ENCODE peak calls at places on chromosome 6, in ten cellular contexts. Z is dorsolateral prefrontal cortex, G is trophoblast cell, V is transverse colon, A is GM23338, J is psoas muscle, M is GM23248, T is caudate nucleus, H is SJCRH30, X is spleen. U is an unnamed sample.

GRCh38 chr6:136073216-136073615 is 176.9 kb downstream of the MTFR2 start:
- DNase-seq in Z (no peak), G (no peak), V (no peak), A (no peak), J (no peak), M (peak; percentile 35), T (no peak), H (no peak), X (no peak), U (no peak)

GRCh38 chr6:116531675-116532570 is 13.6 kb downstream of the TRAPPC3L start:
- DNase-seq in Z (no peak), G (peak; percentile 76), V (peak; percentile 54), A (peak; percentile 88), J (no peak), M (peak; percentile 81), T (peak; percentile 34), H (peak; percentile 57), X (no peak), U (peak; percentile 40)

GRCh38 chr6:130182466-130182865 is 40.3 kb downstream of the SAMD3 start:
- DNase-seq in Z (no peak), G (no peak), V (no peak), A (no peak), J (no peak), M (no peak), T (no peak), H (no peak), X (no peak), U (no peak)

GRCh38 chr6:107740496-107741190 is 83.5 kb downstream of the SCML4 start:
- DNase-seq in Z (no peak), G (no peak), V (peak; percentile 51), A (no peak), J (no peak), M (peak; percentile 26), T (no peak), H (no peak), X (no peak), U (no peak)

GRCh38 chr6:165774903-165775608 is 112.0 kb upstream of the PDE10A start:
- DNase-seq in Z (no peak), G (peak; percentile 96), V (no peak), A (peak; percentile 52), J (no peak), M (no peak), T (no peak), H (no peak), X (no peak), U (no peak)

GRCh38 chr6:128981716-128982115 is 98.8 kb downstream of the LAMA2 start:
- DNase-seq in Z (no peak), G (peak; percentile 3), V (no peak), A (no peak), J (no peak), M (no peak), T (no peak), H (no peak), X (no peak), U (no peak)

GRCh38 chr6:7899046-7899888 is 11.3 kb downstream of the TXNDC5 start:
- DNase-seq in Z (no peak), G (no peak), V (peak; percentile 38), A (peak; percentile 22), J (no peak), M (no peak), T (no peak), H (no peak), X (no peak), U (no peak)

GRCh38 chr6:157907651-157908050 is 74.0 kb upstream of the SYNJ2 start:
- DNase-seq in Z (no peak), G (no peak), V (no peak), A (no peak), J (no peak), M (no peak), T (no peak), H (no peak), X (no peak), U (no peak)

GRCh38 chr6:168128631-168129291 is 49.7 kb upstream of the FRMD1 start:
- DNase-seq in Z (no peak), G (no peak), V (no peak), A (no peak), J (peak; percentile 45), M (no peak), T (no peak), H (no peak), X (no peak), U (no peak)

GRCh38 chr6:111803804-111804203 is 69.4 kb downstream of the FYN start:
- DNase-seq in Z (no peak), G (no peak), V (no peak), A (no peak), J (no peak), M (no peak), T (no peak), H (no peak), X (no peak), U (no peak)

GRCh38 chr6:122400467-122401089 is 1.1 kb downstream of the HSF2 start:
- DNase-seq in Z (no peak), G (no peak), V (no peak), A (no peak), J (no peak), M (peak; percentile 22), T (no peak), H (no peak), X (no peak), U (no peak)

GRCh38 chr6:51719297-51719696 is 368.1 kb downstream of the PKHD1 start:
- DNase-seq in Z (no peak), G (no peak), V (no peak), A (no peak), J (no peak), M (no peak), T (no peak), H (no peak), X (no peak), U (no peak)

GRCh38 chr6:105485456-105485855 is 82.6 kb upstream of the PREP start:
- DNase-seq in Z (no peak), G (peak; percentile 32), V (peak; percentile 60), A (no peak), J (no peak), M (no peak), T (no peak), H (no peak), X (no peak), U (no peak)

GRCh38 chr6:105484238-105485161 is 81.6 kb upstream of the PREP start:
- DNase-seq in Z (no peak), G (peak; percentile 76), V (no peak), A (peak; percentile 74), J (no peak), M (peak; percentile 60), T (no peak), H (no peak), X (no peak), U (no peak)

GRCh38 chr6:105489213-105489525 is 86.3 kb upstream of the PREP start:
- DNase-seq in Z (no peak), G (no peak), V (no peak), A (no peak), J (no peak), M (no peak), T (no peak), H (no peak), X (no peak), U (no peak)

GRCh38 chr6:105487040-105487787 is 84.3 kb upstream of the PREP start:
- DNase-seq in Z (no peak), G (no peak), V (no peak), A (no peak), J (no peak), M (no peak), T (no peak), H (no peak), X (no peak), U (no peak)

GRCh38 chr6:105488521-105489212 is 85.8 kb upstream of the PREP start:
- DNase-seq in Z (no peak), G (no peak), V (no peak), A (peak; percentile 11), J (no peak), M (no peak), T (no peak), H (no peak), X (no peak), U (no peak)
- H3K27ac ChIP-seq in Z (no peak overlapping the region), G (no peak overlapping the region), V (peak overlapping the region; percentile 43), A (peak overlapping the region; percentile 29), J (no peak overlapping the region), M (no peak overlapping the region), T (no peak overlapping the region), H (no peak overlapping the region), X (no peak overlapping the region), U (no peak overlapping the region)

DNA sequence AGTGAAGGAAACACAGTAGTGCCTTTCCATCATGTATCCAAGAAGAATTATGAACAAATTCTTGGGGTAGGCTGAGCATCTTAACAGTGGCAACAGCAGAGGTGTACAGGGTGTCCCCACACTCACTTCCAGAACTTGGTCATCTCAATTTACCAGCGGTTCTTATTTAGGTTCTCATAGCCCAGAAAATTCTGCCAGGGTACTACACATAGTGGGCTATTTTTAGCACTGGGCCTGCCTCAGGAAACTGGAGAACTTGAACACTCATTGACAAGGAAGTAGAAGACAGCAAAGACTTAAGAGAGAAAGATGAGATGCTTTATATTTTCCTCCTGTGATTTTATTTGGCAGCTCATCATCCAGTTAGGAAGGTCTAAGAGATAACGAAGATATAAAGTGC is 71.8 kb upstream of the PHIP start:
- DNase-seq in Z (no peak), G (no peak), V (no peak), A (no peak), J (no peak), M (no peak), T (no peak), H (no peak), X (no peak), U (no peak)
- H3K27ac ChIP-seq in Z (no peak overlapping the region), G (no peak overlapping the region), V (no peak overlapping the region), A (peak overlapping the region; percentile 16), J (peak overlapping the region; percentile 33), M (no peak overlapping the region), T (no peak overlapping the region), H (no peak overlapping the region), X (no peak overlapping the region), U (no peak overlapping the region)

DNA sequence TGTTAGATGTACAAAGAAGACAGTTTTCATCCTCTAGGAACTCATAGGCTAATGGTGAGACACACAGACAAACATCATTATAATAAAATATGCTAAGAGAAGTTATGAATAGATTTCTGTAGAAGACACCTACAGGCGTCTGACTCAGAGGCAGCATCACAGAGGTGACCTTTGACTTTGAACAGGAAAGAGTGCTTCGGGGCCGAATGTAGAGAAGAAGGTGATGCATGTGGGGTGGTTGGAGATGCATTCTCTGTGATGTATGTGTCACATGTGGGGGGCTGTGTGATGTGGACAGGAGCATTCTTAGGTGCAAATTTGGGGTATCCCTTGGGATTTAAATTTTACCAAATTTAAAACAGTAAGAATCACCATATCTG is 6.8 kb downstream of the GUCA1A start:
- DNase-seq in Z (no peak), G (no peak), V (no peak), A (no peak), J (no peak), M (peak; percentile 28), T (no peak), H (no peak), X (no peak), U (no peak)
- H3K27ac ChIP-seq in Z (no peak overlapping the region), G (peak overlapping the region; percentile 29), V (no peak overlapping the region), A (no peak overlapping the region), J (no peak overlapping the region), M (no peak overlapping the region), T (no peak overlapping the region), H (no peak overlapping the region), X (no peak overlapping the region), U (no peak overlapping the region)

DNA sequence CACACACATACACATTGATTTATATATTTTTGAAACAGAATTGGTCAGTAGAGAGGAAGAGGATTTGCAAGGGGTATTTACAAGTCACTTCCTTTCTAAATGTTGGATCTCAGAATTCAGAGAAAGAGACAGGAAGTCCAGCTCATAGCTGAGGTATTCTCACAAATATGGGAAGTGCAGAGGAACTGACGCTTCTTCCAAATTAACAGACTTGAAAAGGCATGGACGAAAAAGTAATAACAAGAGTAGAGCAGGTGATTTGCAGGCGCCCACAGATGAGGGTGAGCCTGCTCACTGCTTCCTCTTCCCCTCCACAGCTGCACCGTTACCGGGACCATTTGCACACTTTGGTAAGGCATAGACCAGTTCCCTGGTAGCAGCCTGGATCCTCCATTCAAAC is 246.4 kb downstream of the PHACTR1 start:
- DNase-seq in Z (no peak), G (no peak), V (no peak), A (no peak), J (no peak), M (peak; percentile 42), T (no peak), H (no peak), X (no peak), U (no peak)
- H3K27ac ChIP-seq in Z (no peak overlapping the region), G (no peak overlapping the region), V (no peak overlapping the region), A (no peak overlapping the region), J (no peak overlapping the region), M (no peak overlapping the region), T (peak overlapping the region; percentile 38), H (no peak overlapping the region), X (no peak overlapping the region), U (no peak overlapping the region)

U was measured in substantia nigra.